ENCODE peak calls at places on chromosome 4, in nine cellular contexts. I is GM23248, K is adrenal gland, D is Peyer's patch, O is ovary, B is neuronal stem cell, Y is pancreas, Z is upper lobe of right lung, L is heart right ventricle. F is an unnamed sample.

GRCh38 chr4:163343604-163344146 is at the start of gene NPY5R:
- DNase-seq in I (no peak), K (peak; percentile 8), D (no peak), O (no peak), B (peak; percentile 40), Y (no peak), Z (no peak), L (no peak), F (no peak)

GRCh38 chr4:37662861-37663390 is 23.2 kb downstream of the RELL1 start:
- DNase-seq in I (no peak), K (peak; percentile 34), D (no peak), O (no peak), B (no peak), Y (no peak), Z (no peak), L (peak; percentile 68), F (no peak)

GRCh38 chr4:160928482-160928881 is 1235.3 kb downstream of the FSTL5 start:
- DNase-seq in I (no peak), K (no peak), D (no peak), O (no peak), B (no peak), Y (no peak), Z (no peak), L (no peak), F (no peak)

GRCh38 chr4:142475663-142476062 is 370.4 kb downstream of the INPP4B start:
- DNase-seq in I (peak; percentile 30), K (no peak), D (no peak), O (no peak), B (no peak), Y (no peak), Z (no peak), L (no peak), F (no peak)

GRCh38 chr4:8710416-8710815 is 117.9 kb downstream of the CPZ start:
- DNase-seq in I (no peak), K (no peak), D (no peak), O (no peak), B (no peak), Y (no peak), Z (peak; percentile 58), L (no peak), F (no peak)

GRCh38 chr4:72743078-72743477 is 174.1 kb upstream of the ADAMTS3 start:
- DNase-seq in I (no peak), K (no peak), D (no peak), O (no peak), B (no peak), Y (no peak), Z (no peak), L (no peak), F (no peak)

GRCh38 chr4:72918362-72918761 is 151.2 kb downstream of the COX18 start:
- DNase-seq in I (no peak), K (no peak), D (no peak), O (no peak), B (no peak), Y (no peak), Z (no peak), L (no peak), F (no peak)

GRCh38 chr4:184100297-184100885 is 117.3 kb downstream of the ENPP6 start:
- DNase-seq in I (no peak), K (peak; percentile 36), D (no peak), O (peak; percentile 20), B (peak; percentile 55), Y (peak; percentile 69), Z (peak; percentile 88), L (peak; percentile 11), F (no peak)

GRCh38 chr4:98612318-98613250 is 45.8 kb downstream of the TSPAN5 start:
- DNase-seq in I (peak; percentile 14), K (no peak), D (no peak), O (no peak), B (no peak), Y (no peak), Z (no peak), L (no peak), F (no peak)

GRCh38 chr4:110412354-110412753 is 63.6 kb upstream of the ENPEP start:
- DNase-seq in I (no peak), K (no peak), D (no peak), O (no peak), B (no peak), Y (no peak), Z (no peak), L (no peak), F (no peak)

GRCh38 chr4:37735578-37735977 is 49.4 kb upstream of the RELL1 start:
- DNase-seq in I (no peak), K (no peak), D (no peak), O (no peak), B (no peak), Y (no peak), Z (no peak), L (no peak), F (no peak)

GRCh38 chr4:178316211-178316610 is 874.0 kb upstream of the AGA start:
- DNase-seq in I (no peak), K (no peak), D (no peak), O (no peak), B (no peak), Y (no peak), Z (no peak), L (no peak), F (no peak)

GRCh38 chr4:139188648-139189416 is 11.8 kb upstream of the ELF2 start:
- DNase-seq in I (no peak), K (no peak), D (no peak), O (no peak), B (no peak), Y (no peak), Z (no peak), L (no peak), F (no peak)

GRCh38 chr4:2800691-2801596 is 8.1 kb downstream of the SH3BP2 start:
- DNase-seq in I (peak; percentile 69), K (peak; percentile 73), D (peak; percentile 73), O (peak; percentile 78), B (peak; percentile 57), Y (peak; percentile 67), Z (peak; percentile 90), L (peak; percentile 82), F (no peak)

GRCh38 chr4:123623611-123624010 is 227.0 kb downstream of the SPRY1 start:
- DNase-seq in I (no peak), K (no peak), D (no peak), O (no peak), B (no peak), Y (no peak), Z (no peak), L (no peak), F (no peak)

GRCh38 chr4:8200302-8200975 is 1.3 kb downstream of the SH3TC1 start:
- DNase-seq in I (no peak), K (no peak), D (peak; percentile 67), O (no peak), B (no peak), Y (peak; percentile 50), Z (peak; percentile 88), L (peak; percentile 74), F (peak; percentile 77)

GRCh38 chr4:160143574-160143973 is 1040.7 kb downstream of the RAPGEF2 start:
- DNase-seq in I (no peak), K (no peak), D (no peak), O (no peak), B (no peak), Y (no peak), Z (no peak), L (no peak), F (no peak)

GRCh38 chr4:168076989-168077725 is 15.2 kb upstream of the ANXA10 start:
- DNase-seq in I (peak; percentile 69), K (peak; percentile 66), D (no peak), O (peak; percentile 9), B (peak; percentile 68), Y (peak; percentile 72), Z (no peak), L (peak; percentile 36), F (peak; percentile 13)

GRCh38 chr4:40205259-40206198 is 8.7 kb downstream of the RHOH start:
- DNase-seq in I (no peak), K (no peak), D (no peak), O (no peak), B (no peak), Y (no peak), Z (no peak), L (no peak), F (no peak)
- H3K4me1 ChIP-seq in I (no peaks in the 10 kb centered on the region), K (no peaks in the 10 kb centered on the region), D (no peaks in the 10 kb centered on the region), O (no peaks in the 10 kb centered on the region), B (no peaks in the 10 kb centered on the region), Y (no peaks in the 10 kb centered on the region), Z (peaks cover 7% of the 10 kb centered on the region), L (peaks cover 5% of the 10 kb centered on the region), F (peaks cover 47% of the 10 kb centered on the region)

DNA sequence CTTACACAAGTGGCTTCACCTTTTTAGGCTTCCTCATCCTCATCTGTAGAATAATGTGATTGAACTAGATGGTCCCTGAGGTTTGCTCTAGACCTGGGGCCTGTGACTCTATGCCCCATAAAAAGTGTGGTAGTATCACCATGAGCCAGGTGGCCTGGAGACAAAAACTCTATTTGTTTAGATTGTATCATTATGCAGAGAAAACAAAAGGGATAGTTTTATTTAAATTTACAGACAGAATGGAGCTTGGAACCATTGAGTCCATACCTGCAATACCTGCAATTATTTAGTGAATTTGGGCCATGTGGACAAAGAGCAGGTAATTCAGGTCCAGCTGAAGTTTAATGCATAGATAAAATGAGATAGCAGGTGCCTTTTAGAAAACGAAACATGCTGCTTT is 139.5 kb upstream of the RPL34 start:
- DNase-seq in I (no peak), K (no peak), D (no peak), O (no peak), B (no peak), Y (no peak), Z (no peak), L (no peak), F (no peak)
- H3K4me3 ChIP-seq in I (no peak overlapping the region), K (no peak overlapping the region), D (no peak overlapping the region), O (no peak overlapping the region), B (no peak overlapping the region), Y (no peak overlapping the region), Z (no peak overlapping the region), L (no peak overlapping the region), F (no peak overlapping the region)

GRCh38 chr4:7050481-7051143 is 7.4 kb downstream of the TADA2B start:
- DNase-seq in I (no peak), K (peak; percentile 71), D (no peak), O (peak; percentile 72), B (no peak), Y (peak; percentile 51), Z (no peak), L (no peak), F (no peak)
- H3K4me1 ChIP-seq in I (peaks cover 25% of the 10 kb centered on the region), K (peaks cover 59% of the 10 kb centered on the region), D (peaks cover 21% of the 10 kb centered on the region), O (peaks cover 25% of the 10 kb centered on the region), B (no peaks in the 10 kb centered on the region), Y (peaks cover 29% of the 10 kb centered on the region), Z (peaks cover 33% of the 10 kb centered on the region), L (peaks cover 78% of the 10 kb centered on the region), F (peaks cover 41% of the 10 kb centered on the region)

DNA sequence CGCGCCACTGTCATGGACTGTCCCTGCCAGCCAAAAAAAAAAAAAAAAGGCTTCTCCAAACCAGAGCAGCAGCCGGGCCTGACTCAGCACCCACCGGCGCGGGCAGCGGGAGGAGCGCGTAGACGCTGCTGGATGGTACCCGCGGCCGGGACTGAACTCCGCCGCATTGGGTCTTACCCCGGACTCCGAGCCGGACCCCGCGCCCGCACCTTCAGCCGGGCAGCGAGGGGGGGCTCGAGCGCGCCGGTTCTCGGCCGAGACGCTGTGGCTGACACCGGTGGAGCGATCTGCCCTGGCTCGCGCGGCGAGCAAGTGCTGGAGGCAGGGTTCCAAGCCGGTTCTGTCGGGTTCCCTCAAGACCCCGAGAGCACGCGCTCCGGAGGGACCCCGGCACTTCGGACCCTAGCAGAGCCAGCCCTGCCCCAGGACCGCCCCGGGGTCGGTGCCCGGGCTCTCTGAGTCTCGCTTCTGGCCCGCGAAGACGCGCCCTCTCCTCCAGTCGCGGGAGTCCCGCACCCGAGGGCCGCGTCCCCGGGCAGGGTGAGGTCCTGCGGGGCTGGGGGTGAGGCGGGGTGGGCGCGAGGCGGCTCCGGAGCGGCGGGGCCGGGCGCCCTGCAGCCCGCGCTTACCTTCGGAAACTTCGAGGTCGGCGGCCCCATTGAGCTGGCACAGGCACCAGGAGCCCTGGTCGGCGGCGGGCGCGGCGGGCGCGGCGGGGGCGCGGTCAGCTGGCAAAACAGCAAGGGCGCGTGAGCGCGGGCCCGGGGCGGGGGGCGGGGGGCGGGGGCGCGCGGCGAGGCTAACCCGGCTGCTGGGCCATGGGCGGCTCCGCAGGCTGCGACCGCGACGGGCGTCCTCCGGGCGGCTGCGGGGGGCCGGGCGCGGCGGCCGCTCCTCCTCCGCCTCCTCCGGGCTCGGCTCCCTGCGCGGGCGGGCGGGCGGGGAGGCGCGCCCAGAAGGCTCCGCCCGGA is 11.8 kb upstream of the MAN2B2 start:
- DNase-seq in I (peak; percentile 73), K (peak; percentile 53), D (no peak), O (no peak), B (no peak), Y (no peak), Z (no peak), L (no peak), F (no peak)
- H3K4me3 ChIP-seq in I (peak overlapping the region; percentile 57), K (no peak overlapping the region), D (peak overlapping the region; percentile 18), O (peak overlapping the region; percentile 32), B (no peak overlapping the region), Y (no peak overlapping the region), Z (peak overlapping the region; percentile 25), L (peak overlapping the region; percentile 41), F (peak overlapping the region; percentile 11)

F was measured in CD8-positive, alpha-beta T cell.